ENCODE peak calls at places on chromosomes 16 and 17, in four cellular contexts. Q is BJ; Z is fibroblast of mammary gland; M is CD8-positive, alpha-beta T cell. D is an unnamed sample.
A peak's percentile ranks its signal among the peaks of the same experiment; 100 is the strongest.

GRCh38 chr16:66189951-66190350 is 176.5 kb upstream of the CDH5 start:
- DNase-seq in Q (peak; percentile 31), Z (peak; percentile 97), M (no peak), D (peak; percentile 98)

GRCh38 chr16:84182680-84183571 is 3.9 kb downstream of the TAF1C start:
- DNase-seq in Q (no peak), Z (no peak), M (no peak), D (no peak)

GRCh38 chr17:66841328-66841727 is 6.4 kb downstream of the CACNG5 start:
- DNase-seq in Q (no peak), Z (no peak), M (no peak), D (no peak)

GRCh38 chr17:69450857-69451410 is 36.4 kb downstream of the MAP2K6 start:
- DNase-seq in Q (no peak), Z (no peak), M (no peak), D (no peak)

GRCh38 chr16:86761117-86761971 is 183.0 kb downstream of the FOXL1 start:
- DNase-seq in Q (peak; percentile 61), Z (peak; percentile 79), M (peak; percentile 36), D (peak; percentile 81)

GRCh38 chr17:38504216-38504615 is 76.0 kb downstream of the ARHGAP23 start:
- DNase-seq in Q (no peak), Z (no peak), M (no peak), D (no peak)

GRCh38 chr17:63082952-63083351 is 116.9 kb downstream of the TANC2 start:
- DNase-seq in Q (no peak), Z (peak; percentile 46), M (no peak), D (peak; percentile 28)

GRCh38 chr17:65656390-65657250 is 95.2 kb upstream of the AXIN2 start:
- DNase-seq in Q (no peak), Z (no peak), M (no peak), D (peak; percentile 31)

GRCh38 chr17:13888043-13888442 is 181.3 kb upstream of the COX10 start:
- DNase-seq in Q (no peak), Z (peak; percentile 2), M (no peak), D (peak; percentile 27)

GRCh38 chr17:40511667-40512221 is 10.3 kb upstream of the TNS4 start:
- DNase-seq in Q (no peak), Z (no peak), M (no peak), D (no peak)

GRCh38 chr16:72972878-72973571 is 74.9 kb downstream of the ZFHX3 start:
- DNase-seq in Q (peak; percentile 56), Z (no peak), M (no peak), D (no peak)

GRCh38 chr17:64459284-64459747 is 10.4 kb downstream of the MILR1 start:
- DNase-seq in Q (peak; percentile 17), Z (peak; percentile 75), M (no peak), D (peak; percentile 51)

GRCh38 chr17:80961931-80962330 is 29.7 kb upstream of the CHMP6 start:
- DNase-seq in Q (no peak), Z (no peak), M (no peak), D (no peak)

GRCh38 chr16:80066805-80067580 is 466.5 kb upstream of the MAF start:
- DNase-seq in Q (no peak), Z (no peak), M (no peak), D (no peak)

GRCh38 chr16:80074329-80074728 is 466.5 kb upstream of the DYNLRB2 start:
- DNase-seq in Q (no peak), Z (no peak), M (no peak), D (no peak)

GRCh38 chr16:80071964-80072363 is 468.8 kb upstream of the DYNLRB2 start:
- DNase-seq in Q (no peak), Z (no peak), M (no peak), D (no peak)
- TF ChIP-seq CTCF in Q (no peak), Z (no peak), M (no peak), D (no peak)

GRCh38 chr17:27354491-27355081 is 60.7 kb downstream of the WSB1 start:
- DNase-seq in Q (no peak), Z (no peak), M (no peak), D (no peak)
- H3K4me3 ChIP-seq in Q (no peak overlapping the region), Z (no peak overlapping the region), M (no peak overlapping the region), D (no peak overlapping the region)

GRCh38 chr17:49890077-49890821 is 42.4 kb upstream of the TAC4 start:
- DNase-seq in Q (no peak), Z (peak; percentile 47), M (no peak), D (peak; percentile 21)

GRCh38 chr17:49887086-49887743 is 39.3 kb upstream of the TAC4 start:
- DNase-seq in Q (no peak), Z (no peak), M (no peak), D (no peak)

GRCh38 chr17:49889500-49889899 is 41.6 kb upstream of the TAC4 start:
- DNase-seq in Q (no peak), Z (no peak), M (no peak), D (no peak)

GRCh38 chr17:49886036-49886435 is 38.2 kb upstream of the TAC4 start:
- DNase-seq in Q (no peak), Z (no peak), M (no peak), D (no peak)

GRCh38 chr17:49887744-49888360 is 40.0 kb upstream of the TAC4 start:
- DNase-seq in Q (no peak), Z (no peak), M (no peak), D (no peak)
- TF ChIP-seq CTCF in Q (no peak), Z (no peak), M (no peak), D (no peak)

DNA sequence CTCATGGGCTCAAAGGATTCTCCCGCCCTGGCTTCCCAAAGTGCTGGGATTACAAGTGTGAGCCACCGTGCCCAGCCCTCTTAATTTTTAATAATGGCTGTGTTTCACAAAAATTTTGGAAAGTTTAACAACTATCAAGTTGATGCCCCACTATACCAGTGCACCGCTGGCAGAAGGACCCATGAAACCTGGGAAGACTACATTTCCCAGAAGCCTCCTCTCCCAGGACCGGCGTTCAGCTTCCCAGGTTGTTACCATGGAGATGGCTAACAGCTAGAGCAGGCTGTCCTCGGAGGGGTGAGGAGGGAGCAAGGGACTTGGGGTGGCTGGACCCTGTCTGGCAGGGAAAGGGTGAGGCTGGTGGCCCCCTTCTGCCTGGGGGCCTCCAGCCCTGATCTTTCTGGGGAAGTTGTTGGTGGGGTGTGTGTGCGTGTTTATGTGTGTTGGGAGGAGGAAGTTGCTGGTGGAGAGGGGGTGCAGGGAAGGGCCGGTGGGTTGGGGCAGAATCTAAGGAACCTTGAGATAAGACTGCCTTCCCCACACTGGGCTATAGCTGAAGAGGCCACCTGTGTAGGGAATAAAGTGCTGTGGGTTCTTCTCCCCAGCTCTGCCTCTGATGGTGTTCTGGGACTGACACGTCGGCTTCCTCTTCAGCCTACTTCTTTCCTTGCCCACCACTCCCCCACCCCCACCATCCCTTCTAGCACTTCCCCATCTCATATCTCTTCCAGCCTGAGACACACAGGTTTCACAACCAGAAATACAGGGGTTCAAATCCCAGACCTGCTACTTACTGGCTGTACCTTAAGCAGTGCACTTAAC is at the start of gene DRC7:
- DNase-seq in Q (no peak), Z (peak; percentile 30), M (no peak), D (peak; percentile 40)
- H3K4me3 ChIP-seq in Q (no peak within 1 kb of the TSS), Z (no peak within 1 kb of the TSS), M (no peak within 1 kb of the TSS), D (peak within 1 kb of the TSS; percentile 49)